ENCODE peak calls at places on chromosomes 12 and 14, in ten cellular contexts. One of them, this sample, is unnamed.

GRCh38 chr12:14960548-14961465 is 594 bp downstream of the ARHGDIB start:
- DNase-seq in OCI-LY7: peak
- DNase-seq in DMS79 treated with DMSO at 0.1 percent for 48 hours: no peak
- DNase-seq in astrocyte of the cerebellum: no peak
- DNase-seq in amniotic epithelial cell: peak
- DNase-seq in NCI-H510A treated with DMSO at 0.1 percent for 48 hours: no peak
- DNase-seq in foreskin fibroblast: peak
- DNase-seq in brain pericyte: no peak
- DNase-seq in iPS-NIHi11: peak
- DNase-seq in psoas muscle: no peak
- DNase-seq in this sample: no peak

GRCh38 chr12:107677671-107678070 is 7.9 kb upstream of the PWP1 start:
- DNase-seq in NCI-H510A treated with DMSO at 0.1 percent for 48 hours: no peak
- DNase-seq in amniotic epithelial cell: no peak
- DNase-seq in OCI-LY7: no peak
- DNase-seq in brain pericyte: no peak
- DNase-seq in iPS-NIHi11: no peak
- DNase-seq in DMS79 treated with DMSO at 0.1 percent for 48 hours: no peak
- DNase-seq in foreskin fibroblast: no peak
- DNase-seq in psoas muscle: no peak
- DNase-seq in astrocyte of the cerebellum: no peak
- DNase-seq in this sample: no peak

GRCh38 chr12:119727600-119728436 is 59.9 kb downstream of the PRKAB1 start:
- DNase-seq in astrocyte of the cerebellum: no peak
- DNase-seq in NCI-H510A treated with DMSO at 0.1 percent for 48 hours: no peak
- DNase-seq in iPS-NIHi11: no peak
- DNase-seq in foreskin fibroblast: no peak
- DNase-seq in DMS79 treated with DMSO at 0.1 percent for 48 hours: no peak
- DNase-seq in psoas muscle: no peak
- DNase-seq in OCI-LY7: peak
- DNase-seq in amniotic epithelial cell: no peak
- DNase-seq in brain pericyte: no peak
- DNase-seq in this sample: no peak

GRCh38 chr14:93005838-93006237 is 82.9 kb downstream of the CHGA start:
- DNase-seq in amniotic epithelial cell: no peak
- DNase-seq in brain pericyte: no peak
- DNase-seq in foreskin fibroblast: no peak
- DNase-seq in iPS-NIHi11: no peak
- DNase-seq in DMS79 treated with DMSO at 0.1 percent for 48 hours: no peak
- DNase-seq in astrocyte of the cerebellum: no peak
- DNase-seq in OCI-LY7: no peak
- DNase-seq in psoas muscle: no peak
- DNase-seq in NCI-H510A treated with DMSO at 0.1 percent for 48 hours: no peak
- DNase-seq in this sample: no peak

GRCh38 chr14:72715215-72715909 is 178.5 kb downstream of the DPF3 start:
- DNase-seq in OCI-LY7: no peak
- DNase-seq in DMS79 treated with DMSO at 0.1 percent for 48 hours: peak
- DNase-seq in iPS-NIHi11: no peak
- DNase-seq in brain pericyte: no peak
- DNase-seq in psoas muscle: peak
- DNase-seq in NCI-H510A treated with DMSO at 0.1 percent for 48 hours: no peak
- DNase-seq in astrocyte of the cerebellum: no peak
- DNase-seq in foreskin fibroblast: peak
- DNase-seq in amniotic epithelial cell: no peak
- DNase-seq in this sample: no peak

GRCh38 chr12:4862809-4863208 is 46.9 kb upstream of the KCNA1 start:
- DNase-seq in foreskin fibroblast: no peak
- DNase-seq in brain pericyte: no peak
- DNase-seq in psoas muscle: no peak
- DNase-seq in NCI-H510A treated with DMSO at 0.1 percent for 48 hours: no peak
- DNase-seq in OCI-LY7: no peak
- DNase-seq in DMS79 treated with DMSO at 0.1 percent for 48 hours: no peak
- DNase-seq in amniotic epithelial cell: no peak
- DNase-seq in astrocyte of the cerebellum: no peak
- DNase-seq in iPS-NIHi11: no peak
- DNase-seq in this sample: no peak

GRCh38 chr14:84254205-84254788 is 1275.6 kb upstream of the FLRT2 start:
- DNase-seq in astrocyte of the cerebellum: no peak
- DNase-seq in brain pericyte: no peak
- DNase-seq in OCI-LY7: no peak
- DNase-seq in NCI-H510A treated with DMSO at 0.1 percent for 48 hours: no peak
- DNase-seq in DMS79 treated with DMSO at 0.1 percent for 48 hours: no peak
- DNase-seq in iPS-NIHi11: peak
- DNase-seq in foreskin fibroblast: no peak
- DNase-seq in amniotic epithelial cell: peak
- DNase-seq in psoas muscle: no peak
- DNase-seq in this sample: no peak

GRCh38 chr12:627863-628805 is 35.1 kb downstream of the NINJ2 start:
- DNase-seq in amniotic epithelial cell: no peak
- DNase-seq in astrocyte of the cerebellum: no peak
- DNase-seq in iPS-NIHi11: no peak
- DNase-seq in DMS79 treated with DMSO at 0.1 percent for 48 hours: no peak
- DNase-seq in foreskin fibroblast: no peak
- DNase-seq in NCI-H510A treated with DMSO at 0.1 percent for 48 hours: no peak
- DNase-seq in OCI-LY7: no peak
- DNase-seq in brain pericyte: no peak
- DNase-seq in psoas muscle: peak
- DNase-seq in this sample: no peak

GRCh38 chr14:76696791-76697190 is 64.5 kb upstream of the VASH1 start:
- DNase-seq in astrocyte of the cerebellum: no peak
- DNase-seq in OCI-LY7: no peak
- DNase-seq in iPS-NIHi11: no peak
- DNase-seq in NCI-H510A treated with DMSO at 0.1 percent for 48 hours: no peak
- DNase-seq in amniotic epithelial cell: no peak
- DNase-seq in DMS79 treated with DMSO at 0.1 percent for 48 hours: no peak
- DNase-seq in psoas muscle: no peak
- DNase-seq in foreskin fibroblast: no peak
- DNase-seq in brain pericyte: no peak
- DNase-seq in this sample: no peak

GRCh38 chr14:96508900-96509299 is 6.7 kb downstream of the PAPOLA start:
- DNase-seq in DMS79 treated with DMSO at 0.1 percent for 48 hours: no peak
- DNase-seq in NCI-H510A treated with DMSO at 0.1 percent for 48 hours: no peak
- DNase-seq in amniotic epithelial cell: peak
- DNase-seq in astrocyte of the cerebellum: no peak
- DNase-seq in brain pericyte: no peak
- DNase-seq in foreskin fibroblast: peak
- DNase-seq in iPS-NIHi11: no peak
- DNase-seq in OCI-LY7: no peak
- DNase-seq in psoas muscle: no peak
- DNase-seq in this sample: no peak

GRCh38 chr12:108516511-108517275 is 1.6 kb downstream of the FICD start:
- DNase-seq in OCI-LY7: peak
- DNase-seq in iPS-NIHi11: no peak
- DNase-seq in DMS79 treated with DMSO at 0.1 percent for 48 hours: no peak
- DNase-seq in NCI-H510A treated with DMSO at 0.1 percent for 48 hours: no peak
- DNase-seq in psoas muscle: no peak
- DNase-seq in foreskin fibroblast: peak
- DNase-seq in brain pericyte: no peak
- DNase-seq in amniotic epithelial cell: peak
- DNase-seq in astrocyte of the cerebellum: no peak
- DNase-seq in this sample: no peak

GRCh38 chr12:92029136-92029535 is 116.5 kb downstream of the BTG1 start:
- DNase-seq in DMS79 treated with DMSO at 0.1 percent for 48 hours: no peak
- DNase-seq in psoas muscle: no peak
- DNase-seq in amniotic epithelial cell: no peak
- DNase-seq in iPS-NIHi11: no peak
- DNase-seq in NCI-H510A treated with DMSO at 0.1 percent for 48 hours: no peak
- DNase-seq in astrocyte of the cerebellum: no peak
- DNase-seq in foreskin fibroblast: no peak
- DNase-seq in OCI-LY7: no peak
- DNase-seq in brain pericyte: no peak
- DNase-seq in this sample: no peak

GRCh38 chr12:104524433-104524832 is 67.7 kb downstream of the CHST11 start:
- DNase-seq in OCI-LY7: no peak
- DNase-seq in NCI-H510A treated with DMSO at 0.1 percent for 48 hours: no peak
- DNase-seq in psoas muscle: no peak
- DNase-seq in brain pericyte: no peak
- DNase-seq in amniotic epithelial cell: no peak
- DNase-seq in astrocyte of the cerebellum: no peak
- DNase-seq in DMS79 treated with DMSO at 0.1 percent for 48 hours: no peak
- DNase-seq in foreskin fibroblast: no peak
- DNase-seq in iPS-NIHi11: no peak
- DNase-seq in this sample: no peak

GRCh38 chr14:68510201-68510600 is 282.7 kb downstream of the ZFP36L1 start:
- DNase-seq in astrocyte of the cerebellum: peak
- DNase-seq in OCI-LY7: no peak
- DNase-seq in brain pericyte: no peak
- DNase-seq in NCI-H510A treated with DMSO at 0.1 percent for 48 hours: no peak
- DNase-seq in iPS-NIHi11: no peak
- DNase-seq in amniotic epithelial cell: peak
- DNase-seq in psoas muscle: peak
- DNase-seq in foreskin fibroblast: peak
- DNase-seq in DMS79 treated with DMSO at 0.1 percent for 48 hours: no peak
- DNase-seq in this sample: no peak

GRCh38 chr12:57156701-57157403 is 9.4 kb upstream of the LRP1-AS start:
- DNase-seq in psoas muscle: no peak
- DNase-seq in NCI-H510A treated with DMSO at 0.1 percent for 48 hours: no peak
- DNase-seq in OCI-LY7: no peak
- DNase-seq in brain pericyte: no peak
- DNase-seq in iPS-NIHi11: no peak
- DNase-seq in DMS79 treated with DMSO at 0.1 percent for 48 hours: no peak
- DNase-seq in astrocyte of the cerebellum: no peak
- DNase-seq in amniotic epithelial cell: no peak
- DNase-seq in foreskin fibroblast: no peak
- DNase-seq in this sample: no peak

GRCh38 chr14:52609445-52610044 is 56.9 kb downstream of the GPR137C start:
- DNase-seq in OCI-LY7: no peak
- DNase-seq in DMS79 treated with DMSO at 0.1 percent for 48 hours: no peak
- DNase-seq in psoas muscle: no peak
- DNase-seq in foreskin fibroblast: no peak
- DNase-seq in iPS-NIHi11: peak
- DNase-seq in amniotic epithelial cell: no peak
- DNase-seq in brain pericyte: no peak
- DNase-seq in astrocyte of the cerebellum: no peak
- DNase-seq in NCI-H510A treated with DMSO at 0.1 percent for 48 hours: no peak
- DNase-seq in this sample: no peak

GRCh38 chr12:62123721-62124203 is 136.4 kb upstream of the USP15 start:
- DNase-seq in foreskin fibroblast: peak
- DNase-seq in DMS79 treated with DMSO at 0.1 percent for 48 hours: no peak
- DNase-seq in NCI-H510A treated with DMSO at 0.1 percent for 48 hours: peak
- DNase-seq in amniotic epithelial cell: peak
- DNase-seq in OCI-LY7: peak
- DNase-seq in psoas muscle: no peak
- DNase-seq in iPS-NIHi11: peak
- DNase-seq in astrocyte of the cerebellum: peak
- DNase-seq in brain pericyte: peak
- DNase-seq in this sample: peak

GRCh38 chr12:29086325-29087271 is 62.5 kb upstream of the FAR2 start:
- DNase-seq in psoas muscle: no peak
- DNase-seq in iPS-NIHi11: no peak
- DNase-seq in astrocyte of the cerebellum: no peak
- DNase-seq in amniotic epithelial cell: no peak
- DNase-seq in brain pericyte: no peak
- DNase-seq in OCI-LY7: no peak
- DNase-seq in NCI-H510A treated with DMSO at 0.1 percent for 48 hours: no peak
- DNase-seq in foreskin fibroblast: no peak
- DNase-seq in DMS79 treated with DMSO at 0.1 percent for 48 hours: no peak
- DNase-seq in this sample: no peak

GRCh38 chr14:69504775-69505174 is 20.2 kb downstream of the PLEKHD1 start:
- DNase-seq in OCI-LY7: no peak
- DNase-seq in amniotic epithelial cell: no peak
- DNase-seq in iPS-NIHi11: no peak
- DNase-seq in foreskin fibroblast: no peak
- DNase-seq in astrocyte of the cerebellum: no peak
- DNase-seq in psoas muscle: no peak
- DNase-seq in NCI-H510A treated with DMSO at 0.1 percent for 48 hours: no peak
- DNase-seq in brain pericyte: no peak
- DNase-seq in DMS79 treated with DMSO at 0.1 percent for 48 hours: no peak
- DNase-seq in this sample: no peak

GRCh38 chr12:44696542-44696941 is 179.6 kb downstream of the NELL2 start:
- DNase-seq in astrocyte of the cerebellum: no peak
- DNase-seq in OCI-LY7: no peak
- DNase-seq in NCI-H510A treated with DMSO at 0.1 percent for 48 hours: no peak
- DNase-seq in foreskin fibroblast: peak
- DNase-seq in brain pericyte: no peak
- DNase-seq in psoas muscle: no peak
- DNase-seq in amniotic epithelial cell: no peak
- DNase-seq in iPS-NIHi11: no peak
- DNase-seq in DMS79 treated with DMSO at 0.1 percent for 48 hours: no peak
- DNase-seq in this sample: no peak

GRCh38 chr14:104149617-104150141 is 11.3 kb downstream of the KIF26A start:
- DNase-seq in brain pericyte: peak
- DNase-seq in OCI-LY7: no peak
- DNase-seq in DMS79 treated with DMSO at 0.1 percent for 48 hours: peak
- DNase-seq in astrocyte of the cerebellum: peak
- DNase-seq in NCI-H510A treated with DMSO at 0.1 percent for 48 hours: peak
- DNase-seq in amniotic epithelial cell: peak
- DNase-seq in psoas muscle: peak
- DNase-seq in foreskin fibroblast: no peak
- DNase-seq in iPS-NIHi11: peak
- DNase-seq in this sample: no peak

GRCh38 chr12:46788247-46788887 is 37.4 kb downstream of the SLC38A4 start:
- DNase-seq in OCI-LY7: no peak
- DNase-seq in DMS79 treated with DMSO at 0.1 percent for 48 hours: no peak
- DNase-seq in amniotic epithelial cell: peak
- DNase-seq in foreskin fibroblast: peak
- DNase-seq in NCI-H510A treated with DMSO at 0.1 percent for 48 hours: peak
- DNase-seq in astrocyte of the cerebellum: no peak
- DNase-seq in iPS-NIHi11: no peak
- DNase-seq in brain pericyte: peak
- DNase-seq in psoas muscle: no peak
- DNase-seq in this sample: no peak

GRCh38 chr14:88765130-88765529 is 27.6 kb downstream of the EML5 start:
- DNase-seq in psoas muscle: no peak
- DNase-seq in OCI-LY7: no peak
- DNase-seq in brain pericyte: no peak
- DNase-seq in DMS79 treated with DMSO at 0.1 percent for 48 hours: no peak
- DNase-seq in iPS-NIHi11: no peak
- DNase-seq in amniotic epithelial cell: peak
- DNase-seq in foreskin fibroblast: no peak
- DNase-seq in NCI-H510A treated with DMSO at 0.1 percent for 48 hours: no peak
- DNase-seq in astrocyte of the cerebellum: peak
- DNase-seq in this sample: no peak

GRCh38 chr14:81727243-81727642 is 193.6 kb upstream of the SEL1L start:
- DNase-seq in brain pericyte: no peak
- DNase-seq in iPS-NIHi11: no peak
- DNase-seq in NCI-H510A treated with DMSO at 0.1 percent for 48 hours: peak
- DNase-seq in psoas muscle: no peak
- DNase-seq in amniotic epithelial cell: no peak
- DNase-seq in DMS79 treated with DMSO at 0.1 percent for 48 hours: peak
- DNase-seq in astrocyte of the cerebellum: peak
- DNase-seq in foreskin fibroblast: no peak
- DNase-seq in OCI-LY7: no peak
- DNase-seq in this sample: no peak